ENCODE peak calls at places on chromosomes 7 and 10, in five cellular contexts. One of them, this sample, is unnamed.

GRCh38 chr7:155466814-155467675 is 9.1 kb downstream of the EN2 start:
- DNase-seq in H9: peak; percentile 90
- DNase-seq in A549: no peak
- DNase-seq in left ventricle myocardium inferior: no peak
- DNase-seq in keratinocyte: no peak
- DNase-seq in this sample: peak; percentile 95

GRCh38 chr10:45151467-45152214 is 150.9 kb downstream of the ZNF22 start:
- DNase-seq in H9: no peak
- DNase-seq in A549: no peak
- DNase-seq in left ventricle myocardium inferior: no peak
- DNase-seq in keratinocyte: no peak
- DNase-seq in this sample: no peak

GRCh38 chr7:156017916-156018700 is 205.8 kb upstream of the SHH start:
- DNase-seq in H9: no peak
- DNase-seq in A549: no peak
- DNase-seq in left ventricle myocardium inferior: no peak
- DNase-seq in keratinocyte: no peak
- DNase-seq in this sample: no peak

GRCh38 chr10:35933940-35934636 is 292.0 kb upstream of the FZD8 start:
- DNase-seq in H9: no peak
- DNase-seq in A549: no peak
- DNase-seq in left ventricle myocardium inferior: no peak
- DNase-seq in keratinocyte: no peak
- DNase-seq in this sample: no peak

GRCh38 chr7:106247827-106248201 is 37.0 kb downstream of the NAMPT start:
- DNase-seq in H9: no peak
- DNase-seq in A549: no peak
- DNase-seq in left ventricle myocardium inferior: no peak
- DNase-seq in keratinocyte: no peak
- DNase-seq in this sample: no peak

GRCh38 chr7:78779788-78780187 is 673.7 kb downstream of the MAGI2 start:
- DNase-seq in H9: no peak
- DNase-seq in A549: no peak
- DNase-seq in left ventricle myocardium inferior: no peak
- DNase-seq in keratinocyte: no peak
- DNase-seq in this sample: peak; percentile 42

GRCh38 chr10:78911533-78912340 is 157.0 kb upstream of the ZMIZ1 start:
- DNase-seq in H9: no peak
- DNase-seq in A549: no peak
- DNase-seq in left ventricle myocardium inferior: no peak
- DNase-seq in keratinocyte: no peak
- DNase-seq in this sample: no peak

GRCh38 chr7:69564454-69565417 is 33.5 kb upstream of the AUTS2 start:
- DNase-seq in H9: peak; percentile 13
- DNase-seq in A549: no peak
- DNase-seq in left ventricle myocardium inferior: no peak
- DNase-seq in keratinocyte: no peak
- DNase-seq in this sample: no peak

GRCh38 chr7:108424013-108424412 is 32.2 kb downstream of the NRCAM start:
- DNase-seq in H9: no peak
- DNase-seq in A549: no peak
- DNase-seq in left ventricle myocardium inferior: no peak
- DNase-seq in keratinocyte: no peak
- DNase-seq in this sample: no peak

GRCh38 chr7:157986051-157986450 is 601.6 kb downstream of the PTPRN2 start:
- DNase-seq in H9: no peak
- DNase-seq in A549: no peak
- DNase-seq in left ventricle myocardium inferior: no peak
- DNase-seq in keratinocyte: no peak
- DNase-seq in this sample: no peak

GRCh38 chr10:4280481-4281206 is 495.6 kb upstream of the KLF6 start:
- DNase-seq in H9: no peak
- DNase-seq in A549: no peak
- DNase-seq in left ventricle myocardium inferior: no peak
- DNase-seq in keratinocyte: no peak
- DNase-seq in this sample: no peak

GRCh38 chr7:99380823-99381663 is 6.5 kb downstream of the ARPC1B start:
- DNase-seq in H9: no peak
- DNase-seq in A549: no peak
- DNase-seq in left ventricle myocardium inferior: no peak
- DNase-seq in keratinocyte: no peak
- DNase-seq in this sample: no peak

GRCh38 chr10:8075282-8076260 is 21.1 kb downstream of the GATA3 start:
- DNase-seq in H9: no peak
- DNase-seq in A549: no peak
- DNase-seq in left ventricle myocardium inferior: no peak
- DNase-seq in keratinocyte: no peak
- DNase-seq in this sample: peak; percentile 43

GRCh38 chr7:15720849-15721471 is 34.5 kb upstream of the MEOX2 start:
- DNase-seq in H9: no peak
- DNase-seq in A549: peak; percentile 2
- DNase-seq in left ventricle myocardium inferior: no peak
- DNase-seq in keratinocyte: no peak
- DNase-seq in this sample: peak; percentile 55

GRCh38 chr10:71085689-71086438 is 126.5 kb upstream of the UNC5B start:
- DNase-seq in H9: peak; percentile 23
- DNase-seq in A549: no peak
- DNase-seq in left ventricle myocardium inferior: no peak
- DNase-seq in keratinocyte: no peak
- DNase-seq in this sample: peak; percentile 24

GRCh38 chr10:116892873-116893685 is 43.8 kb downstream of the ENO4 start:
- DNase-seq in H9: no peak
- DNase-seq in A549: no peak
- DNase-seq in left ventricle myocardium inferior: no peak
- DNase-seq in keratinocyte: no peak
- DNase-seq in this sample: no peak

GRCh38 chr7:3781607-3782006 is 480.6 kb downstream of the SDK1 start:
- DNase-seq in H9: no peak
- DNase-seq in A549: no peak
- DNase-seq in left ventricle myocardium inferior: no peak
- DNase-seq in keratinocyte: no peak
- DNase-seq in this sample: no peak

GRCh38 chr10:104318096-104318725 is 20.1 kb downstream of the ITPRIP start:
- DNase-seq in H9: no peak
- DNase-seq in A549: no peak
- DNase-seq in left ventricle myocardium inferior: no peak
- DNase-seq in keratinocyte: no peak
- DNase-seq in this sample: no peak

GRCh38 chr7:117666019-117666418 is 186.2 kb downstream of the CFTR start:
- DNase-seq in H9: no peak
- DNase-seq in A549: peak; percentile 40
- DNase-seq in left ventricle myocardium inferior: no peak
- DNase-seq in keratinocyte: no peak
- DNase-seq in this sample: no peak

GRCh38 chr7:93284908-93285307 is 52.7 kb downstream of the VPS50 start:
- DNase-seq in H9: no peak
- DNase-seq in A549: no peak
- DNase-seq in left ventricle myocardium inferior: no peak
- DNase-seq in keratinocyte: no peak
- DNase-seq in this sample: no peak

GRCh38 chr10:78774999-78775711 is 293.6 kb upstream of the ZMIZ1 start:
- DNase-seq in H9: no peak
- DNase-seq in A549: no peak
- DNase-seq in left ventricle myocardium inferior: no peak
- DNase-seq in keratinocyte: no peak
- DNase-seq in this sample: no peak

GRCh38 chr7:93883078-93883916 is 7.3 kb downstream of the TFPI2 start:
- DNase-seq in H9: no peak
- DNase-seq in A549: no peak
- DNase-seq in left ventricle myocardium inferior: no peak
- DNase-seq in keratinocyte: no peak
- DNase-seq in this sample: no peak

GRCh38 chr7:99375070-99375807 is 709 bp downstream of the ARPC1B start:
- DNase-seq in H9: peak; percentile 69
- DNase-seq in A549: peak; percentile 84
- DNase-seq in left ventricle myocardium inferior: peak; percentile 85
- DNase-seq in keratinocyte: no peak
- DNase-seq in this sample: peak; percentile 71

GRCh38 chr7:44395067-44395466 is 69.7 kb upstream of the CAMK2B start:
- DNase-seq in H9: peak; percentile 3
- DNase-seq in A549: no peak
- DNase-seq in left ventricle myocardium inferior: no peak
- DNase-seq in keratinocyte: no peak
- DNase-seq in this sample: no peak

GRCh38 chr7:27960415-27960814 is 220.2 kb downstream of the JAZF1 start:
- DNase-seq in H9: no peak
- DNase-seq in A549: no peak
- DNase-seq in left ventricle myocardium inferior: no peak
- DNase-seq in keratinocyte: no peak
- DNase-seq in this sample: no peak

GRCh38 chr10:121687094-121687850 is 89.0 kb upstream of the FGFR2 start:
- DNase-seq in H9: no peak
- DNase-seq in A549: no peak
- DNase-seq in left ventricle myocardium inferior: no peak
- DNase-seq in keratinocyte: no peak
- DNase-seq in this sample: no peak

GRCh38 chr7:114439581-114439980 is 25.0 kb downstream of the FOXP2 start:
- DNase-seq in H9: no peak
- DNase-seq in A549: no peak
- DNase-seq in left ventricle myocardium inferior: no peak
- DNase-seq in keratinocyte: no peak
- DNase-seq in this sample: peak; percentile 2

GRCh38 chr7:68529221-68529620 is 1069.1 kb upstream of the AUTS2 start:
- DNase-seq in H9: peak; percentile 37
- DNase-seq in A549: no peak
- DNase-seq in left ventricle myocardium inferior: no peak
- DNase-seq in keratinocyte: no peak
- DNase-seq in this sample: no peak

GRCh38 chr7:155774947-155775346 is 37.3 kb downstream of the SHH start:
- DNase-seq in H9: no peak
- DNase-seq in A549: no peak
- DNase-seq in left ventricle myocardium inferior: no peak
- DNase-seq in keratinocyte: no peak
- DNase-seq in this sample: no peak

GRCh38 chr7:139714163-139714901 is 63.5 kb downstream of the HIPK2 start:
- DNase-seq in H9: peak; percentile 51
- DNase-seq in A549: no peak
- DNase-seq in left ventricle myocardium inferior: peak; percentile 66
- DNase-seq in keratinocyte: no peak
- DNase-seq in this sample: no peak

GRCh38 chr7:7719235-7719634 is 828 bp upstream of the RPA3 start:
- DNase-seq in H9: no peak
- DNase-seq in A549: no peak
- DNase-seq in left ventricle myocardium inferior: no peak
- DNase-seq in keratinocyte: peak; percentile 66
- DNase-seq in this sample: no peak

GRCh38 chr10:125232841-125233240 is 72.5 kb upstream of the CTBP2 start:
- DNase-seq in H9: no peak
- DNase-seq in A549: peak; percentile 51
- DNase-seq in left ventricle myocardium inferior: no peak
- DNase-seq in keratinocyte: no peak
- DNase-seq in this sample: no peak

GRCh38 chr7:132779164-132779563 is 202.9 kb upstream of the PLXNA4 start:
- DNase-seq in H9: no peak
- DNase-seq in A549: no peak
- DNase-seq in left ventricle myocardium inferior: no peak
- DNase-seq in keratinocyte: no peak
- DNase-seq in this sample: no peak

DNA sequence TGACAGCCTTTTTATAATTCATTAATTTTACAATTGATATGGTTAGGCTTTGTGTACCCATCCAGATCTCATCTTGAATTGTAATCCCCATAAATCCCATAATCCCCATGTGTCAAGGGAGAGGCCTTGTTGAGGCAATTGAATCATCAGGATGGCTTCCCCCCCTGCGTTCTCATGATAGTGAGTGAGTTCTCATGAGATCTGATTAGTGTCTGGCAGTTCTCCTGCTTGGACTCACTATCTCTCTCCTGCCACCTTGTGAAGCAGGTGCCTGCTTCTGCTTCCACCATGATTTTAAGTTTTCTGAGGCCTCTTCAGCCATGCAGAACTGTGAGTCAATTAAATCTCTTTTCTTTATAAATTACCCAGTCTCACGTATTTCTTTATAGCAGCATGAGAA is 165.7 kb upstream of the GNAI1 start:
- DNase-seq in H9: no peak
- DNase-seq in A549: no peak
- DNase-seq in left ventricle myocardium inferior: no peak
- DNase-seq in keratinocyte: no peak
- DNase-seq in this sample: peak; percentile 30
- TF ChIP-seq CTCF in H9: no peak
- TF ChIP-seq CTCF in A549: no peak
- TF ChIP-seq CTCF in left ventricle myocardium inferior: no peak
- TF ChIP-seq CTCF in keratinocyte: no peak
- TF ChIP-seq CTCF in this sample: no peak

GRCh38 chr7:35530124-35531109 is 164.5 kb downstream of the HERPUD2 start:
- DNase-seq in H9: no peak
- DNase-seq in A549: no peak
- DNase-seq in left ventricle myocardium inferior: no peak
- DNase-seq in keratinocyte: no peak
- DNase-seq in this sample: no peak

GRCh38 chr7:35537067-35538023 is 157.6 kb downstream of the HERPUD2 start:
- DNase-seq in H9: peak; percentile 84
- DNase-seq in A549: peak; percentile 85
- DNase-seq in left ventricle myocardium inferior: peak; percentile 81
- DNase-seq in keratinocyte: no peak
- DNase-seq in this sample: peak; percentile 88

GRCh38 chr7:35529713-35530112 is 165.2 kb downstream of the HERPUD2 start:
- DNase-seq in H9: no peak
- DNase-seq in A549: no peak
- DNase-seq in left ventricle myocardium inferior: no peak
- DNase-seq in keratinocyte: no peak
- DNase-seq in this sample: no peak

GRCh38 chr7:35536396-35536826 is 158.5 kb downstream of the HERPUD2 start:
- DNase-seq in H9: no peak
- DNase-seq in A549: no peak
- DNase-seq in left ventricle myocardium inferior: peak; percentile 15
- DNase-seq in keratinocyte: no peak
- DNase-seq in this sample: no peak

GRCh38 chr7:35533877-35534276 is 161.1 kb downstream of the HERPUD2 start:
- DNase-seq in H9: no peak
- DNase-seq in A549: no peak
- DNase-seq in left ventricle myocardium inferior: no peak
- DNase-seq in keratinocyte: no peak
- DNase-seq in this sample: no peak
- H3K4me1 ChIP-seq in H9: no peaks in the 10 kb centered on the region
- H3K4me1 ChIP-seq in A549: no peaks in the 10 kb centered on the region
- H3K4me1 ChIP-seq in left ventricle myocardium inferior: peaks cover 14% of the 10 kb centered on the region
- H3K4me1 ChIP-seq in keratinocyte: no peaks in the 10 kb centered on the region
- H3K4me1 ChIP-seq in this sample: no peaks in the 10 kb centered on the region

GRCh38 chr7:138449580-138449979 is 10.5 kb upstream of the TRIM24 start:
- DNase-seq in H9: peak; percentile 47
- DNase-seq in A549: no peak
- DNase-seq in left ventricle myocardium inferior: no peak
- DNase-seq in keratinocyte: no peak
- DNase-seq in this sample: peak; percentile 79
- TF ChIP-seq CTCF in H9: peak; percentile 72
- TF ChIP-seq CTCF in A549: peak; percentile 19
- TF ChIP-seq CTCF in left ventricle myocardium inferior: peak; percentile 43
- TF ChIP-seq CTCF in keratinocyte: no peak
- TF ChIP-seq CTCF in this sample: peak; percentile 60

DNA sequence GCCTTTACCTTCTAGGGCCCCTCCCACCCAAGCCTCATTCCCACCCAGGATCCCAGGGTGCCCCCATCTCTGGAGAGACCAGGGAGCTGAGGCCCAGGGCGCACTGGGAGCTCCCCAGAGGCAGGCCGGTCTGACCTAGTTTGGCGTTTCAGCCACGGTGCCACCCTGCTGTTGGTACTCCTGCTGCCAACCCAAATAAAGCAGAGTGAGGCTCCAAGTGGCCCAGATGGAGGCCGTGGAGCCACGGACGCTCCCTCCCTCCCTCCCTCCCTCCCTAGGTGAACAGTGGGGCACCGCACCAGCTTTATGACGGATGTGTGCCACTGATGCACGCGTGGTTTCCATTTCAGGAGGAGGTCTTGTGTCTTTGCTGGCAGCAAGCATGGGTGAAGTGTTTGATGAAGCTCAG is 1.8 kb downstream of the INPP5A start:
- DNase-seq in H9: no peak
- DNase-seq in A549: no peak
- DNase-seq in left ventricle myocardium inferior: peak; percentile 37
- DNase-seq in keratinocyte: no peak
- DNase-seq in this sample: no peak
- H3K4me1 ChIP-seq in H9: no peaks in the 10 kb centered on the region
- H3K4me1 ChIP-seq in A549: peaks cover 20% of the 10 kb centered on the region
- H3K4me1 ChIP-seq in left ventricle myocardium inferior: peaks cover 76% of the 10 kb centered on the region
- H3K4me1 ChIP-seq in keratinocyte: peaks cover 28% of the 10 kb centered on the region
- H3K4me1 ChIP-seq in this sample: peaks cover 14% of the 10 kb centered on the region